ENCODE peak calls at places on chromosome 11, in eight cellular contexts. M, X, A, L, Q, D, K and I are unnamed samples.

GRCh38 chr11:34915136-34916013 is 804 bp downstream of the APIP start:
- DNase-seq in M (no peak), X (no peak), A (peak; percentile 48), L (no peak), Q (peak; percentile 35), D (no peak), K (no peak), I (peak; percentile 58)

GRCh38 chr11:72378704-72379383 is 55.5 kb downstream of the CLPB start:
- DNase-seq in M (no peak), X (no peak), A (no peak), L (no peak), Q (no peak), D (peak; percentile 4), K (peak; percentile 46), I (no peak)

GRCh38 chr11:1012740-1013627 is 23.5 kb downstream of the MUC6 start:
- DNase-seq in M (no peak), X (no peak), A (no peak), L (no peak), Q (no peak), D (peak; percentile 30), K (no peak), I (no peak)

GRCh38 chr11:36227044-36227443 is 62.2 kb downstream of the COMMD9 start:
- DNase-seq in M (no peak), X (no peak), A (no peak), L (no peak), Q (no peak), D (no peak), K (no peak), I (no peak)

GRCh38 chr11:15967166-15967565 is 389.2 kb downstream of the SOX6 start:
- DNase-seq in M (no peak), X (peak; percentile 79), A (no peak), L (no peak), Q (peak; percentile 75), D (no peak), K (no peak), I (no peak)

GRCh38 chr11:128488471-128488870 is 98.9 kb downstream of the ETS1 start:
- DNase-seq in M (no peak), X (no peak), A (no peak), L (no peak), Q (no peak), D (peak; percentile 89), K (no peak), I (no peak)

GRCh38 chr11:23563591-23563990 is 703.3 kb upstream of the CCDC179 start:
- DNase-seq in M (no peak), X (no peak), A (no peak), L (no peak), Q (no peak), D (no peak), K (no peak), I (no peak)

GRCh38 chr11:24637520-24637919 is 140.7 kb downstream of the LUZP2 start:
- DNase-seq in M (no peak), X (peak; percentile 53), A (no peak), L (peak; percentile 23), Q (no peak), D (no peak), K (no peak), I (no peak)

GRCh38 chr11:28738549-28738948 is 630.4 kb downstream of the METTL15 start:
- DNase-seq in M (no peak), X (no peak), A (no peak), L (no peak), Q (no peak), D (no peak), K (no peak), I (no peak)

GRCh38 chr11:130168105-130168504 is 8.5 kb downstream of the ST14 start:
- DNase-seq in M (no peak), X (no peak), A (no peak), L (no peak), Q (no peak), D (no peak), K (no peak), I (no peak)

GRCh38 chr11:112734207-112734606 is 227.0 kb upstream of the NCAM1 start:
- DNase-seq in M (no peak), X (peak; percentile 21), A (no peak), L (peak; percentile 63), Q (no peak), D (no peak), K (no peak), I (no peak)

GRCh38 chr11:15117751-15118150 is 3.0 kb downstream of the INSC start:
- DNase-seq in M (no peak), X (no peak), A (no peak), L (no peak), Q (no peak), D (no peak), K (no peak), I (no peak)

GRCh38 chr11:13329670-13330401 is 52.2 kb downstream of the BMAL1 start:
- DNase-seq in M (no peak), X (no peak), A (no peak), L (no peak), Q (peak; percentile 65), D (no peak), K (no peak), I (no peak)

GRCh38 chr11:130674686-130675085 is 226.2 kb downstream of the ADAMTS15 start:
- DNase-seq in M (no peak), X (no peak), A (no peak), L (no peak), Q (no peak), D (no peak), K (no peak), I (no peak)